ENCODE peak calls at places on chromosomes 12 and 14, in seven cellular contexts. O is lung, M is heart left ventricle, J is cardiac muscle cell, B is pancreas, K is uterus, H is SJCRH30. I is an unnamed sample.

GRCh38 chr12:30882706-30883105 is 43.8 kb upstream of the TSPAN11 start:
- DNase-seq in O (no peak), M (no peak), J (peak), B (no peak), K (no peak), H (no peak), I (no peak)

GRCh38 chr12:6757028-6757689 is 4.2 kb upstream of the MLF2 start:
- DNase-seq in O (no peak), M (no peak), J (no peak), B (no peak), K (no peak), H (no peak), I (no peak)

GRCh38 chr14:104387385-104388010 is 192.1 kb upstream of the C14orf180 start:
- DNase-seq in O (no peak), M (no peak), J (no peak), B (no peak), K (no peak), H (peak), I (no peak)

GRCh38 chr12:28507055-28507454 is 316.8 kb downstream of the CCDC91 start:
- DNase-seq in O (no peak), M (no peak), J (peak), B (no peak), K (no peak), H (peak), I (no peak)

GRCh38 chr12:3236345-3237153 is 159.4 kb downstream of the TSPAN9 start:
- DNase-seq in O (no peak), M (peak), J (peak), B (no peak), K (peak), H (peak), I (peak)

GRCh38 chr14:68807148-68807600 is 14.3 kb upstream of the ZFP36L1 start:
- DNase-seq in O (peak), M (peak), J (peak), B (peak), K (peak), H (peak), I (no peak)

GRCh38 chr14:22837059-22837749 is 819 bp downstream of the MMP14 start:
- DNase-seq in O (no peak), M (peak), J (peak), B (no peak), K (peak), H (no peak), I (no peak)

GRCh38 chr14:89500303-89500702 is 83.3 kb upstream of the FOXN3 start:
- DNase-seq in O (no peak), M (no peak), J (no peak), B (no peak), K (no peak), H (no peak), I (no peak)

GRCh38 chr12:55965941-55966407 is at the start of gene PMEL:
- DNase-seq in O (no peak), M (no peak), J (peak), B (no peak), K (no peak), H (no peak), I (no peak)

GRCh38 chr12:46360908-46361666 is 11.5 kb downstream of the SLC38A2 start:
- DNase-seq in O (no peak), M (no peak), J (peak), B (no peak), K (no peak), H (no peak), I (no peak)

GRCh38 chr14:33788116-33788515 is 162.8 kb downstream of the EGLN3 start:
- DNase-seq in O (no peak), M (no peak), J (no peak), B (no peak), K (no peak), H (no peak), I (no peak)

DNA sequence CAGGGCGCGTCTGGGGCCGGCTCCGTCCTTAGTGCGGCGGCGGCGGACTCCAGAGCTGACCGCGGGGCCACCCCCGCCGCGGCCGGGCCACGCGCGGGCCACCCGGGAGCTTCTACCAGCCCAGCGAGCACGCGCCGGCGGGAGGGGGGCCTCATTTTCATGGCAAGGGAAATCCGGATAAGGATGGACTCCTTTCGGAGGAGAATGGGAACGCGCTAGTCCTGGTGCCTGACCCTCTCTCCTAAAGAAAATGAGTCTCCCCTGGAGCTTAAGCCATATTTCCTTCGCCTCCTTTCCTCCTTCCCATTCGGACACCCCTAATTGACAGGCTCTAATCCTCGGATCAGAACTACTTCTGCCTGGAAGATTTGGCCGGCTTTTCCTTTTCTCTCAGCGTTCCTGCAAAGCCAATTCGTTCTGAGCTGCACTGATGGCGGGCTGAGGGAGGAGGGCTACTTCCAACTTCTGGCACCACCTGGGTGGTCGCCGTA is 81.8 kb upstream of the HMGA2 start:
- DNase-seq in O (no peak), M (no peak), J (peak), B (no peak), K (peak), H (peak), I (peak)
- H3K4me3 ChIP-seq in O (no peak), M (peak), J (peak), B (peak), K (peak), H (peak), I (peak)

GRCh38 chr14:73744175-73744867 is 30.1 kb upstream of the PNMA1 start:
- DNase-seq in O (no peak), M (no peak), J (no peak), B (no peak), K (no peak), H (no peak), I (no peak)
- H3K27ac ChIP-seq in O (peak), M (peak), J (no peak), B (peak), K (peak), H (peak), I (peak)

DNA sequence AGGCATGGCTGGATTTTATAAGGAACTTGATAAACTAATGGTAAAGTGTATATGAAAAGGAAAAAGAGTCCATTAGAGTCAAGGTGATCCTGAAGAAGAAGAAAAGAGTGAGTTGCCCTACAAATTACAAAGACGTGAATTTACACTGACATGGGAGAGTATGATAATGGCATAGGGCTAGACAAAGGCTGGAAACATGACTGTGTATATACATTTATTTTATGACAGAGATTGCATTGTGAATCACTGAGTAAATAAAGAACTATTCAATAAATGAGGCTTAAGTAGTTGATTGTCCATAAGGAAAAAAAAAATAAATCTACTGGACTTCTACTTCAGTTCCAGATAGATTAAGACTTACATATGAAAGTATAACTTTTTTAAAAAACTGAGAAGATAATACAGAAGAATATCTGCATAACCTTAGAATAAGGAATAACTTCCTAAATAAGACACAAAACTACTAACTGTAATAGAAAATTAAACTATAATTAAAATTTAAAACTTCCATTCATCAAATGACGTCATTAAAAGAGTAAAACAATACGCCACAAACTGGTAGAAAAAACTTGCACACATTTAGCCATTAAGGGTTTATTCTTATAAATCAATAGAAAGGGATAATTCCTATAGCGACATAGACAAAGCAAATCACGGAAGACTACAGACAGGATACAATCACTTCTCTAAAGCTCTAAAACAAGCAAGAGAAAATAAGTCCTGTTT is 278.5 kb downstream of the NOVA1 start:
- DNase-seq in O (no peak), M (no peak), J (no peak), B (no peak), K (no peak), H (no peak), I (no peak)
- H3K4me3 ChIP-seq in O (no peak), M (no peak), J (no peak), B (no peak), K (no peak), H (no peak), I (no peak)

GRCh38 chr12:9122166-9122609 is 6.5 kb upstream of the A2M start:
- DNase-seq in O (no peak), M (no peak), J (no peak), B (no peak), K (no peak), H (no peak), I (no peak)
- H3K27ac ChIP-seq in O (no peak), M (no peak), J (no peak), B (no peak), K (peak), H (no peak), I (no peak)

GRCh38 chr12:53530056-53530455 is 22.8 kb upstream of the NPFF start:
- DNase-seq in O (no peak), M (no peak), J (no peak), B (no peak), K (no peak), H (no peak), I (peak)
- H3K4me3 ChIP-seq in O (no peak), M (no peak), J (no peak), B (no peak), K (no peak), H (no peak), I (no peak)

DNA sequence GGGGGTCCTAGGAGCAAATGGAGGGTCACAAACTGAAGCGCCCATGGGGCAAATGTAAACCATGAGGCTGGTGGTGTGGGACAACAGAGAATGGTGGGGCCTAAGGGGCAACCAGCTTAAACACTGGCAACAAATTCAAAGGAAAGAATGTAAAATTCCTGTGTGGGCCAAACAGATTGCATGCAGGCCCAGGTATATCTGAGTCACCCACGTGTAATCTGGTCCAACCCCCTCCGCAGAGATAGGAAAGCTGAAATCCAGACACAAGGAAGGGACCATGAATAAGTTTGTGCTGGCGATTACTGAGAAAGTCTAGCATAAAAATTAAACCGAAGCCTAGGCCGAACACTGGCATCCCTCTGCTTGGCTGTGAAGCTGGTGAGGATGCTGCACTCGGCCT is 71.6 kb downstream of the ITPK1 start:
- DNase-seq in O (no peak), M (no peak), J (no peak), B (no peak), K (no peak), H (no peak), I (no peak)
- H3K27ac ChIP-seq in O (peak), M (peak), J (no peak), B (peak), K (peak), H (no peak), I (peak)

GRCh38 chr12:32753605-32754004 is 2.1 kb downstream of the YARS2 start:
- DNase-seq in O (no peak), M (no peak), J (no peak), B (no peak), K (no peak), H (no peak), I (no peak)
- H3K4me3 ChIP-seq in O (no peak), M (no peak), J (no peak), B (peak), K (no peak), H (no peak), I (no peak)

GRCh38 chr12:130504836-130505175 is 167.1 kb downstream of the PIWIL1 start:
- DNase-seq in O (no peak), M (no peak), J (no peak), B (no peak), K (no peak), H (no peak), I (peak)

GRCh38 chr12:130504110-130504835 is 166.6 kb downstream of the PIWIL1 start:
- DNase-seq in O (no peak), M (no peak), J (no peak), B (no peak), K (no peak), H (no peak), I (peak)

GRCh38 chr12:130508318-130508717 is 170.6 kb downstream of the PIWIL1 start:
- DNase-seq in O (no peak), M (no peak), J (no peak), B (no peak), K (no peak), H (no peak), I (no peak)

GRCh38 chr12:130508847-130509246 is 171.2 kb downstream of the PIWIL1 start:
- DNase-seq in O (no peak), M (no peak), J (no peak), B (no peak), K (no peak), H (no peak), I (peak)

DNA sequence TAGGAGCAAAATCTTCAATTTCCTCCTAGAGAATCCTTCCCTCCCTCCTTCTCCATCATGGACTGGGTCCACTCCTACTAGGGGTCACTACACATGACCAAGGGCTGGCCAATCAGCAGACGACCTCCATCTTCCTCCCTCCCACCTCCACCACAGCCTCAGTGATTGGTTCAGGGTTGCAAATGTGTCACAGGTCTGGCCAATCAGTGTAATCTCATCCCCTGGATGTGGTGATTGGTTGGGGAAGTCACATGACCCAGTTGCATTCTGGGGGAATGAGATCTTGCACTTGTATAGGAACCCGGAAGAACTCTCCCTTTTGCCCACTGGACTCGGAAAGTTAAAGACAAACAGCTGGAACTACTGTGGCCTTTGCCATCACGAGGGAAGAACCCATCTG is 169.2 kb downstream of the PIWIL1 start:
- DNase-seq in O (no peak), M (no peak), J (no peak), B (no peak), K (no peak), H (peak), I (no peak)
- H3K27ac ChIP-seq in O (no peak), M (no peak), J (no peak), B (no peak), K (no peak), H (no peak), I (no peak)

I was measured in WERI-Rb-1.